ENCODE peak calls at places on chromosome 16, in six cellular contexts. N, Q, K, Y, O and H are unnamed samples.

GRCh38 chr16:29894352-29894751 is 5.0 kb downstream of the SEZ6L2 start:
- DNase-seq in N (no peak), Q (no peak), K (no peak), Y (no peak), O (peak; percentile 12), H (no peak)

GRCh38 chr16:58345574-58346354 is 46.5 kb upstream of the GINS3 start:
- DNase-seq in N (no peak), Q (no peak), K (no peak), Y (no peak), O (no peak), H (no peak)

GRCh38 chr16:82425661-82426060 is 201.1 kb upstream of the CDH13 start:
- DNase-seq in N (no peak), Q (no peak), K (no peak), Y (no peak), O (no peak), H (no peak)

GRCh38 chr16:84689126-84689525 is 10.7 kb upstream of the USP10 start:
- DNase-seq in N (no peak), Q (peak; percentile 91), K (no peak), Y (no peak), O (peak; percentile 84), H (peak; percentile 99)

GRCh38 chr16:46715769-46716305 is 26.4 kb downstream of the ORC6 start:
- DNase-seq in N (no peak), Q (no peak), K (no peak), Y (no peak), O (no peak), H (no peak)

GRCh38 chr16:1533443-1533951 is at the start of gene TMEM204:
- DNase-seq in N (no peak), Q (peak; percentile 72), K (no peak), Y (no peak), O (no peak), H (peak; percentile 78)

GRCh38 chr16:69906838-69907301 is 44.3 kb upstream of the CLEC18A start:
- DNase-seq in N (no peak), Q (peak; percentile 83), K (no peak), Y (no peak), O (peak; percentile 44), H (peak; percentile 96)

GRCh38 chr16:76705883-76706282 is 428.7 kb downstream of the CNTNAP4 start:
- DNase-seq in N (no peak), Q (no peak), K (no peak), Y (no peak), O (no peak), H (no peak)

GRCh38 chr16:66240565-66240964 is 125.9 kb upstream of the CDH5 start:
- DNase-seq in N (no peak), Q (no peak), K (no peak), Y (no peak), O (no peak), H (no peak)

GRCh38 chr16:55497558-55497957 is 11.3 kb upstream of the LPCAT2 start:
- DNase-seq in N (no peak), Q (no peak), K (no peak), Y (no peak), O (no peak), H (no peak)

GRCh38 chr16:24645739-24646645 is 83.5 kb upstream of the TNRC6A start:
- DNase-seq in N (no peak), Q (peak; percentile 99), K (no peak), Y (no peak), O (peak; percentile 95), H (peak; percentile 100)

GRCh38 chr16:82603784-82604411 is 22.9 kb upstream of the CDH13 start:
- DNase-seq in N (peak; percentile 78), Q (peak; percentile 72), K (peak; percentile 29), Y (no peak), O (peak; percentile 15), H (peak; percentile 73)

GRCh38 chr16:27303256-27304100 is 10.3 kb upstream of the IL4R start:
- DNase-seq in N (no peak), Q (no peak), K (no peak), Y (no peak), O (no peak), H (no peak)

GRCh38 chr16:64629622-64630021 is 492.2 kb downstream of the CDH11 start:
- DNase-seq in N (no peak), Q (peak; percentile 10), K (no peak), Y (no peak), O (no peak), H (no peak)

GRCh38 chr16:89931964-89932363 is 8.8 kb downstream of the TUBB3 start:
- DNase-seq in N (no peak), Q (no peak), K (no peak), Y (no peak), O (no peak), H (no peak)

GRCh38 chr16:48616571-48616970 is 6.6 kb upstream of the N4BP1 start:
- DNase-seq in N (no peak), Q (no peak), K (no peak), Y (no peak), O (no peak), H (no peak)

DNA sequence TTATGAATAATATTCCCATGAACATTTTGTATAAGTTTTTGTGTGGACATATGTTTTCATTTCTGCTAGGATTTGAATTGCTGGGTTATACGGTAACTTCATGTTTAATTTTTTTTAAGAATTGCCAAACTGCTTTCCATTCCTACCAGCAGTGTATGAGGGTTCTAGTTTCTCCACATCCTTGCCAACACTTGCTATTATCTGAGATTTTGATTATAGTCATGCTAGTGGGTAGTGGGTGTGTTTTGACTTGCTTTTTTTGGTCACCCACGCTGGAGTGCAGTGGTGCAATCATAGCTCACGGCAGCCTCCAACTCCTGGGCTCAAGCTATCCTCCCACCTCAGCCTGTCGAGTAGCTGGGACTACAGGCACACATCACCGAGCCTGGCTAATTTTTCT is 3.0 kb upstream of the EEF2K start:
- DNase-seq in N (no peak), Q (no peak), K (no peak), Y (no peak), O (no peak), H (no peak)
- H3K14ac ChIP-seq in N (no peak overlapping the region), Q (no peak overlapping the region), K (no peak overlapping the region), Y (no peak overlapping the region), O (no peak overlapping the region), H (no peak overlapping the region)

GRCh38 chr16:57260294-57260929 is 15.4 kb downstream of the ARL2BP start:
- DNase-seq in N (peak; percentile 67), Q (peak; percentile 88), K (peak; percentile 81), Y (peak; percentile 49), O (peak; percentile 56), H (peak; percentile 82)
- H2BK5ac ChIP-seq in N (no peak overlapping the region), Q (peak overlapping the region; percentile 12), K (peak overlapping the region; percentile 95), Y (peak overlapping the region; percentile 71), O (no peak overlapping the region), H (no peak overlapping the region)

GRCh38 chr16:67249762-67250327 is 1.1 kb downstream of the SLC9A5 start:
- DNase-seq in N (no peak), Q (peak; percentile 20), K (no peak), Y (no peak), O (no peak), H (peak; percentile 35)

GRCh38 chr16:67248401-67249177 is at the start of gene SLC9A5:
- DNase-seq in N (peak; percentile 61), Q (peak; percentile 41), K (no peak), Y (no peak), O (peak; percentile 5), H (no peak)

GRCh38 chr16:67246945-67247697 is at the start of gene FHOD1:
- DNase-seq in N (peak; percentile 97), Q (peak; percentile 96), K (peak; percentile 89), Y (peak; percentile 84), O (peak; percentile 98), H (peak; percentile 92)

GRCh38 chr16:67247698-67248400 is 568 bp upstream of the FHOD1 start:
- DNase-seq in N (no peak), Q (peak; percentile 35), K (no peak), Y (no peak), O (no peak), H (no peak)

DNA sequence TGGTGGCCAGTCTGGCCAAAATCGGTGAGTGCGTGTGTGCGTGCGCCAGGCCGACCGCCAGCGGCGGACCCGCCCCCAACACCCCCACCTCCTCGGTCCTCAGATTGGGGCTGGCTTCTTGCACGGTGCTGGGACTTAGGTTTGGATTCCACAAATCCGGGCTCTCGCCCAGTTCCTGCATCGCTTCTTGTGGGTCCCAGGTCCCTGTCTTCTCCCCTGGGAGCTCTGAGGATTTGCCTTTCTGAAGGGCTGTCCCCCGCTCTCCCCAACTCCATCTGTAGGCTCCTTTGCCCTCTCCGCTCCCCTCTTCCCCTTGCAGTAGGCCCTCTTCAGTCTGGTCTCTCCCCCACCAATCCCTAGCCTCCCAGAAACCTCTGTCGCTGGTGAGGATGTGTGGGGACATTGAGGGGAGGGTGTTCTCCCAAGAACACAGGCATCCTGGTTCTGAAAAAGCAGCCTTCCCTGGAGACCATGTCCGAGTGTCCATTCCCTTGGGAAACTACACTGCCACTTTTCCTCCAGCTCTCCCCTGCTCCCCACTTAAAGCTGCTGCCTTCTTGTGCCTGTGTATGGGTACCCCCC is 490 bp downstream of the SLC9A5 start:
- DNase-seq in N (no peak), Q (peak; percentile 34), K (no peak), Y (no peak), O (no peak), H (no peak)
- H3K9ac ChIP-seq in N (no peak overlapping the region), Q (peak overlapping the region; percentile 86), K (peak overlapping the region; percentile 93), Y (peak overlapping the region; percentile 48), O (no peak overlapping the region), H (peak overlapping the region; percentile 55)

DNA sequence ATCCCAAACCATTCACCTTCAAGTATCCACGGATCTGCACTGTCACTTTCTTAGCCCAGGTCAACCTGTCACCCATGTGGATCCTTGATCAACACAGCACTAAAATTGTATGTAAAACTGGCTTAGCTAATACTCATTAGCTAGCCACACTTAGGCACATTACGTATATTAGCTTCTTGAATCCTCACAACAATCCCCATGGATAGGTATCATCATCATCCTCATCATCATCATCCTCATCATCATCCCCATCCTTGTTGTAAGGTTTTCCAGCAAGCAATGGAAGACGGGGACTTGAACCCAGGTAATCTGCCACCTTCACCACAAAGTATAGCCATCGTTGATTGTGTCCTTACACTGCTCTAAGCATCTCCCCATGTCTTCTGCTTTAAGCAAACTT is 184.3 kb downstream of the XYLT1 start:
- DNase-seq in N (no peak), Q (no peak), K (no peak), Y (no peak), O (no peak), H (no peak)
- H3K14ac ChIP-seq in N (no peak overlapping the region), Q (no peak overlapping the region), K (no peak overlapping the region), Y (no peak overlapping the region), O (no peak overlapping the region), H (no peak overlapping the region)

DNA sequence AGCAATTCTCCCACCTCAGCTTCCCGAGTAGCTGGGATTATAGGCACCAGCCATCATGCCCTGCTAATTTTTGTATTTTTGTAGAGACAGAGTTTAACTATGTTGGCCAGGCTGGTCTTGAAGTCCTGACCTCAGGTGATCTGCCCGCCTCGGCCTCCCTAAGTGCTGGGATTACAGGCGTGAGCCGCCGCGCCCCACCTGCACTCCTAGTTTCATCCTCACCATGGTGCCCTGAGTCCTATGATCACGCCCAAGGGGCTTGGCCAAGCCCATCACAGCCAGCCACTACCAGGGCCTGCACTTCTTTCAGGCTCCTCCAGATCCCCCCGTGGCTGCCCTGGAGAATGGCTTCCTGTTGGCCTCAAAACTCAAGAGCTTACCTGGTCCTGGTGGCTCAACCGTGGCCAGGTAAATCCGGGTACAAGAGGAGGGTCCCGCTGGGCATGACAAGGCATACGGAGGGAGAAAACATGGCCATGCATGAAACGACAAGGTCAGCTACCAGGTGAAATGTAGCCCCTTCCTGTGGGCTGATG is 20.4 kb upstream of the TFAP4 start:
- DNase-seq in N (no peak), Q (no peak), K (no peak), Y (no peak), O (no peak), H (no peak)
- H2BK5ac ChIP-seq in N (no peak overlapping the region), Q (no peak overlapping the region), K (peak overlapping the region; percentile 3), Y (peak overlapping the region; percentile 94), O (peak overlapping the region; percentile 60), H (no peak overlapping the region)

GRCh38 chr16:20903116-20903888 is 2.7 kb downstream of the LYRM1 start:
- DNase-seq in N (no peak), Q (peak; percentile 43), K (no peak), Y (no peak), O (no peak), H (no peak)
- H3K9ac ChIP-seq in N (no peak overlapping the region), Q (peak overlapping the region; percentile 100), K (no peak overlapping the region), Y (no peak overlapping the region), O (peak overlapping the region; percentile 10), H (no peak overlapping the region)